ENCODE peak calls at places on chromosomes 1 and 21, in nine cellular contexts. F is GM23338, V is HCT116, G is SK-N-SH, T is HL-60, A is A549, P is K562, Z is GM12878, L is HepG2. X is an unnamed sample.

GRCh38 chr1:168266644-168267186 is 14.0 kb upstream of the TBX19 start:
- DNase-seq in F (no peak), V (no peak), G (no peak), T (no peak), A (no peak), P (peak), Z (no peak), L (peak), X (no peak)

GRCh38 chr1:155977607-155978324 is 581 bp downstream of the ARHGEF2 start:
- DNase-seq in F (peak), V (no peak), G (peak), T (no peak), A (peak), P (peak), Z (no peak), L (no peak), X (no peak)

GRCh38 chr1:197171531-197171930 is 25.1 kb upstream of the ASPM start:
- DNase-seq in F (no peak), V (no peak), G (no peak), T (no peak), A (no peak), P (no peak), Z (no peak), L (no peak), X (no peak)

GRCh38 chr1:21175324-21175669 is 1.4 kb downstream of the EIF4G3 start:
- DNase-seq in F (no peak), V (no peak), G (peak), T (peak), A (no peak), P (peak), Z (no peak), L (no peak), X (no peak)

GRCh38 chr1:56477164-56478111 is 101.9 kb downstream of the PLPP3 start:
- DNase-seq in F (peak), V (no peak), G (peak), T (no peak), A (no peak), P (no peak), Z (peak), L (peak), X (no peak)

GRCh38 chr21:42010507-42011493 is 640 bp upstream of the ZBTB21 start:
- DNase-seq in F (peak), V (no peak), G (peak), T (peak), A (no peak), P (peak), Z (no peak), L (peak), X (no peak)

GRCh38 chr1:157135070-157135469 is 3.1 kb downstream of the ETV3 start:
- DNase-seq in F (no peak), V (no peak), G (no peak), T (no peak), A (no peak), P (no peak), Z (no peak), L (no peak), X (no peak)

GRCh38 chr1:160489513-160490261 is 33.4 kb downstream of the SLAMF6 start:
- DNase-seq in F (no peak), V (no peak), G (no peak), T (no peak), A (no peak), P (peak), Z (no peak), L (no peak), X (no peak)

GRCh38 chr1:27554293-27554692 is 49.7 kb downstream of the AHDC1 start:
- DNase-seq in F (no peak), V (no peak), G (no peak), T (no peak), A (no peak), P (no peak), Z (no peak), L (peak), X (no peak)

GRCh38 chr1:175520186-175520585 is 223.2 kb downstream of the TNR start:
- DNase-seq in F (no peak), V (no peak), G (no peak), T (no peak), A (no peak), P (no peak), Z (no peak), L (no peak), X (no peak)

GRCh38 chr1:97986041-97987005 is 65.5 kb upstream of the DPYD start:
- DNase-seq in F (no peak), V (no peak), G (no peak), T (no peak), A (no peak), P (no peak), Z (no peak), L (no peak), X (no peak)

GRCh38 chr1:248821101-248821500 is 4.6 kb downstream of the SH3BP5L start:
- DNase-seq in F (no peak), V (no peak), G (peak), T (no peak), A (peak), P (no peak), Z (no peak), L (peak), X (no peak)
- TF ChIP-seq REST in F (no peak), V (no peak), G (no peak), T (no peak), A (no peak), P (no peak), Z (no peak), L (no peak), X (no peak)

GRCh38 chr1:44390277-44390676 is 14.8 kb upstream of the RNF220 start:
- DNase-seq in F (no peak), V (no peak), G (no peak), T (no peak), A (peak), P (no peak), Z (no peak), L (peak), X (peak)
- TF ChIP-seq REST in F (no peak), V (no peak), G (no peak), T (no peak), A (no peak), P (no peak), Z (no peak), L (no peak), X (no peak)

DNA sequence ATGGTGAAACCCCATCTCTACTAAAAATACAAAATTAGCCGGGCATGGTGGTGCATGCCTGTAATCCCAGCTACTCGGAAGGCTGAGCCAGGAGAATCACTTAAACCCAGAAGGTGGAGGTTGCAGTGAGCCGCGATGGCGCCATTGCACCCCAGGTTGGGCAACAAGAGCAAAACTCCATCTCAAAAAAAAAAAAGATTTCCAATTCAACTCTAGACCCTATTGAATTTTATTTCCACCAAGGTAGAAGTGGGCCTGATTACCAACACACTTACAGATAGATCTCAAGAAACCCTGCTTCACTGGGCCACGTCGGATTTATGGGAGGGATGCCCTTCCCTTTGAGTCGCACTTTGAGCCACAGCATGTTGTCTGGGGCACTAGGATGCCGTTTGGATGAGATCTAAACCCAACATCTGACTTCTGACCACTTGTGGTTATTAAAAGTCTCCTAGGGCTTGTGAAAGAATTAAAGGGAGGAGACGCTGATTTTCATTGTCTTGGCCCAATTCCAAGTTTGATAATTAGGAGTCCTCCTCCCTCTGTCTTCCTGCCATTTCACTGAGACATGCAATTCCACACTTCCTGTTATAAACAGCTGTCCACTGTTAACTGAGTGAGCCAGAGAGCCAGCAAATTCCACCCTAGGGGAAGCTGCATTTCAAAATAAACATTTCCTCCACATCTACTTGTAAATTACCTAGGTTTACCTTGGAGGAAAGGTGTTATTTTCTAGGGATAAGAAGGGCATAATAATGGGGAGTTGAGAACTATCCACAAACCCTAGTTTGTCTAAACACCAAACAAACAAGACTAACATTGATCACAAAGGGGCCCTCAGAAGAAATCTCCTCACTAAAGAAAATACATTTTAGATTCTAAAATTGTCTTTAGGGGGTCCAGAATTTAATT is 5.2 kb upstream of the RERE start:
- DNase-seq in F (no peak), V (peak), G (peak), T (peak), A (no peak), P (peak), Z (no peak), L (peak), X (no peak)
- TF ChIP-seq REST in F (no peak), V (no peak), G (no peak), T (no peak), A (no peak), P (no peak), Z (no peak), L (no peak), X (no peak)

GRCh38 chr21:29335720-29336119 is 37.0 kb downstream of the BACH1 start:
- DNase-seq in F (no peak), V (no peak), G (no peak), T (no peak), A (no peak), P (no peak), Z (no peak), L (no peak), X (no peak)
- TF ChIP-seq REST in F (no peak), V (no peak), G (no peak), T (no peak), A (no peak), P (no peak), Z (no peak), L (no peak), X (no peak)

GRCh38 chr1:206447792-206448191 is 22.5 kb upstream of the IKBKE start:
- DNase-seq in F (no peak), V (no peak), G (no peak), T (no peak), A (no peak), P (no peak), Z (no peak), L (no peak), X (no peak)

GRCh38 chr1:206442101-206442500 is 28.2 kb upstream of the IKBKE start:
- DNase-seq in F (no peak), V (no peak), G (no peak), T (no peak), A (no peak), P (peak), Z (no peak), L (no peak), X (no peak)

GRCh38 chr1:206445861-206446495 is 24.3 kb upstream of the IKBKE start:
- DNase-seq in F (no peak), V (no peak), G (no peak), T (no peak), A (no peak), P (no peak), Z (no peak), L (no peak), X (no peak)

GRCh38 chr1:206447079-206447780 is 23.0 kb upstream of the IKBKE start:
- DNase-seq in F (no peak), V (no peak), G (peak), T (no peak), A (no peak), P (no peak), Z (no peak), L (no peak), X (no peak)

GRCh38 chr1:206445116-206445515 is 25.2 kb upstream of the IKBKE start:
- DNase-seq in F (no peak), V (no peak), G (no peak), T (no peak), A (no peak), P (no peak), Z (no peak), L (no peak), X (no peak)
- TF ChIP-seq REST in F (no peak), V (no peak), G (no peak), T (no peak), A (no peak), P (no peak), Z (no peak), L (no peak), X (no peak)

GRCh38 chr21:15221799-15222386 is 157.1 kb upstream of the NRIP1 start:
- DNase-seq in F (peak), V (peak), G (no peak), T (peak), A (peak), P (peak), Z (no peak), L (peak), X (no peak)
- TF ChIP-seq REST in F (no peak), V (no peak), G (no peak), T (no peak), A (no peak), P (no peak), Z (no peak), L (no peak), X (no peak)

DNA sequence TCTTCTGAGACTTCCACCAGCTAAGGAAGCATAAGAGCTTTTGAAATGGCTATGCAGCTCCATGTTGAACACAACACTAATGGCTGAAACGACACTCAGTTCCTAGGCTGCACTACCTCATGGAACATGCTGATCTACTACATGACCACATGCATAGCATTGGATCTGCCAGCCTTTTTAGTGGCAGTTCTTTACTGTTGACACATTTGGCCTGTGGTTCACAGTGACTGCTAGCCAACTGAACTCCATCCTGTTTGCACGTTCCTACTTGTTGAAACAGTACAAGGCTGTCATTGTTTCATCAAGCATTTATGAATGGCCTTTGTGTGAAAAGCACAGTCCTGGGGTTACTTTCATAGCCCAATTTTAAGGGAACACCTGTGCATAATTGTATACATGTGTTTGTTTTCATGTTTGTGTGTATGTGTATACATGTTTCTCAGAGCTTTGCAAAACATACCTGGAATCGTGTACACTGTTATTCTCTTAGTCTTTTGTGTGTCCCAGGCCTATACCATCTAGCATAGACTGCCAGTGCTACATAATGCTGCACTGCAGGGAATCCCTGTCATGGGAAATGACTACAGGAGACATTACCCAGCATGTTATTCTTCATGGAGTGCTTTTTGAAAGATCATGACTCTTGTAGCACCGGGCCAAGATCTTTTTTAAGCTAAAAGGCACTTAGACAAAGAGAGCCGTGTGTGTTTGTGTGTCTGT is 179.6 kb upstream of the ESRRG start:
- DNase-seq in F (no peak), V (no peak), G (no peak), T (no peak), A (no peak), P (no peak), Z (no peak), L (peak), X (no peak)
- TF ChIP-seq REST in F (no peak), V (no peak), G (no peak), T (no peak), A (no peak), P (no peak), Z (no peak), L (no peak), X (no peak)

X was measured in Panc1.